ENCODE peak calls at places on chromosomes 13 and 19, in eight cellular contexts. One of them, this sample, is unnamed.

GRCh38 chr19:17376935-17377600 is at the start of gene PLVAP:
- DNase-seq in effector memory CD4-positive, alpha-beta T cell: no peak
- DNase-seq in hippocampal formation: no peak
- DNase-seq in mucosa of descending colon: no peak
- DNase-seq in GDM1: peak; percentile 15
- DNase-seq in activated naive CD8-positive, alpha-beta T cell treated with anti-CD3 and anti-CD28 coated beads, Interleukin-2, amount 50 U/mL, for 24 hours: no peak
- DNase-seq in posterior cingulate gyrus: no peak
- DNase-seq in T-helper 1 cell: no peak
- DNase-seq in this sample: no peak

GRCh38 chr19:30669329-30670010 is 297.3 kb downstream of the ZNF536 start:
- DNase-seq in effector memory CD4-positive, alpha-beta T cell: no peak
- DNase-seq in hippocampal formation: peak; percentile 16
- DNase-seq in mucosa of descending colon: peak; percentile 74
- DNase-seq in GDM1: no peak
- DNase-seq in activated naive CD8-positive, alpha-beta T cell treated with anti-CD3 and anti-CD28 coated beads, Interleukin-2, amount 50 U/mL, for 24 hours: peak; percentile 67
- DNase-seq in posterior cingulate gyrus: peak; percentile 86
- DNase-seq in T-helper 1 cell: peak; percentile 19
- DNase-seq in this sample: no peak

GRCh38 chr13:46389985-46390384 is 2.9 kb upstream of the RUBCNL start:
- DNase-seq in effector memory CD4-positive, alpha-beta T cell: no peak
- DNase-seq in hippocampal formation: peak; percentile 94
- DNase-seq in mucosa of descending colon: peak; percentile 65
- DNase-seq in GDM1: peak; percentile 42
- DNase-seq in activated naive CD8-positive, alpha-beta T cell treated with anti-CD3 and anti-CD28 coated beads, Interleukin-2, amount 50 U/mL, for 24 hours: peak; percentile 23
- DNase-seq in posterior cingulate gyrus: peak; percentile 66
- DNase-seq in T-helper 1 cell: no peak
- DNase-seq in this sample: no peak

GRCh38 chr13:41568143-41568989 is 111.0 kb downstream of the RGCC start:
- DNase-seq in effector memory CD4-positive, alpha-beta T cell: no peak
- DNase-seq in hippocampal formation: peak; percentile 57
- DNase-seq in mucosa of descending colon: no peak
- DNase-seq in GDM1: peak; percentile 35
- DNase-seq in activated naive CD8-positive, alpha-beta T cell treated with anti-CD3 and anti-CD28 coated beads, Interleukin-2, amount 50 U/mL, for 24 hours: no peak
- DNase-seq in posterior cingulate gyrus: no peak
- DNase-seq in T-helper 1 cell: no peak
- DNase-seq in this sample: no peak

GRCh38 chr13:42011601-42012401 is 36.6 kb upstream of the DGKH start:
- DNase-seq in effector memory CD4-positive, alpha-beta T cell: no peak
- DNase-seq in hippocampal formation: no peak
- DNase-seq in mucosa of descending colon: peak; percentile 30
- DNase-seq in GDM1: no peak
- DNase-seq in activated naive CD8-positive, alpha-beta T cell treated with anti-CD3 and anti-CD28 coated beads, Interleukin-2, amount 50 U/mL, for 24 hours: no peak
- DNase-seq in posterior cingulate gyrus: no peak
- DNase-seq in T-helper 1 cell: no peak
- DNase-seq in this sample: no peak

GRCh38 chr19:43527860-43528622 is 1.0 kb upstream of the ETHE1 start:
- DNase-seq in effector memory CD4-positive, alpha-beta T cell: no peak
- DNase-seq in hippocampal formation: no peak
- DNase-seq in mucosa of descending colon: peak; percentile 52
- DNase-seq in GDM1: no peak
- DNase-seq in activated naive CD8-positive, alpha-beta T cell treated with anti-CD3 and anti-CD28 coated beads, Interleukin-2, amount 50 U/mL, for 24 hours: no peak
- DNase-seq in posterior cingulate gyrus: no peak
- DNase-seq in T-helper 1 cell: no peak
- DNase-seq in this sample: no peak

GRCh38 chr13:50268500-50268899 is 253.3 kb downstream of the KCNRG start:
- DNase-seq in effector memory CD4-positive, alpha-beta T cell: no peak
- DNase-seq in hippocampal formation: no peak
- DNase-seq in mucosa of descending colon: no peak
- DNase-seq in GDM1: no peak
- DNase-seq in activated naive CD8-positive, alpha-beta T cell treated with anti-CD3 and anti-CD28 coated beads, Interleukin-2, amount 50 U/mL, for 24 hours: no peak
- DNase-seq in posterior cingulate gyrus: no peak
- DNase-seq in T-helper 1 cell: no peak
- DNase-seq in this sample: no peak

GRCh38 chr19:13975870-13976269 is 23.6 kb downstream of the DCAF15 start:
- DNase-seq in effector memory CD4-positive, alpha-beta T cell: no peak
- DNase-seq in hippocampal formation: no peak
- DNase-seq in mucosa of descending colon: no peak
- DNase-seq in GDM1: no peak
- DNase-seq in activated naive CD8-positive, alpha-beta T cell treated with anti-CD3 and anti-CD28 coated beads, Interleukin-2, amount 50 U/mL, for 24 hours: no peak
- DNase-seq in posterior cingulate gyrus: no peak
- DNase-seq in T-helper 1 cell: no peak
- DNase-seq in this sample: peak; percentile 9

GRCh38 chr19:6774821-6775707 is 2.6 kb downstream of the VAV1 start:
- DNase-seq in effector memory CD4-positive, alpha-beta T cell: no peak
- DNase-seq in hippocampal formation: no peak
- DNase-seq in mucosa of descending colon: no peak
- DNase-seq in GDM1: peak; percentile 10
- DNase-seq in activated naive CD8-positive, alpha-beta T cell treated with anti-CD3 and anti-CD28 coated beads, Interleukin-2, amount 50 U/mL, for 24 hours: no peak
- DNase-seq in posterior cingulate gyrus: no peak
- DNase-seq in T-helper 1 cell: no peak
- DNase-seq in this sample: no peak

GRCh38 chr13:24042710-24043440 is 117.6 kb upstream of the SPATA13 start:
- DNase-seq in effector memory CD4-positive, alpha-beta T cell: no peak
- DNase-seq in hippocampal formation: no peak
- DNase-seq in mucosa of descending colon: no peak
- DNase-seq in GDM1: no peak
- DNase-seq in activated naive CD8-positive, alpha-beta T cell treated with anti-CD3 and anti-CD28 coated beads, Interleukin-2, amount 50 U/mL, for 24 hours: no peak
- DNase-seq in posterior cingulate gyrus: no peak
- DNase-seq in T-helper 1 cell: no peak
- DNase-seq in this sample: no peak

GRCh38 chr19:1412995-1413889 is 5.9 kb downstream of the DAZAP1 start:
- DNase-seq in effector memory CD4-positive, alpha-beta T cell: no peak
- DNase-seq in hippocampal formation: no peak
- DNase-seq in mucosa of descending colon: no peak
- DNase-seq in GDM1: no peak
- DNase-seq in activated naive CD8-positive, alpha-beta T cell treated with anti-CD3 and anti-CD28 coated beads, Interleukin-2, amount 50 U/mL, for 24 hours: no peak
- DNase-seq in posterior cingulate gyrus: no peak
- DNase-seq in T-helper 1 cell: no peak
- DNase-seq in this sample: no peak

GRCh38 chr19:34305221-34306058 is 51.1 kb downstream of the GARRE1 start:
- DNase-seq in effector memory CD4-positive, alpha-beta T cell: no peak
- DNase-seq in hippocampal formation: no peak
- DNase-seq in mucosa of descending colon: no peak
- DNase-seq in GDM1: no peak
- DNase-seq in activated naive CD8-positive, alpha-beta T cell treated with anti-CD3 and anti-CD28 coated beads, Interleukin-2, amount 50 U/mL, for 24 hours: no peak
- DNase-seq in posterior cingulate gyrus: no peak
- DNase-seq in T-helper 1 cell: no peak
- DNase-seq in this sample: no peak

GRCh38 chr13:110625771-110626321 is 10.5 kb downstream of the NAXD start:
- DNase-seq in effector memory CD4-positive, alpha-beta T cell: no peak
- DNase-seq in hippocampal formation: no peak
- DNase-seq in mucosa of descending colon: peak; percentile 82
- DNase-seq in GDM1: no peak
- DNase-seq in activated naive CD8-positive, alpha-beta T cell treated with anti-CD3 and anti-CD28 coated beads, Interleukin-2, amount 50 U/mL, for 24 hours: no peak
- DNase-seq in posterior cingulate gyrus: no peak
- DNase-seq in T-helper 1 cell: no peak
- DNase-seq in this sample: no peak

GRCh38 chr13:89726690-89727435 is 1620.6 kb upstream of the MIR17HG start:
- DNase-seq in effector memory CD4-positive, alpha-beta T cell: no peak
- DNase-seq in hippocampal formation: no peak
- DNase-seq in mucosa of descending colon: no peak
- DNase-seq in GDM1: no peak
- DNase-seq in activated naive CD8-positive, alpha-beta T cell treated with anti-CD3 and anti-CD28 coated beads, Interleukin-2, amount 50 U/mL, for 24 hours: no peak
- DNase-seq in posterior cingulate gyrus: no peak
- DNase-seq in T-helper 1 cell: no peak
- DNase-seq in this sample: no peak

GRCh38 chr13:111166882-111167281 is 51.8 kb downstream of the ARHGEF7 start:
- DNase-seq in effector memory CD4-positive, alpha-beta T cell: no peak
- DNase-seq in hippocampal formation: no peak
- DNase-seq in mucosa of descending colon: no peak
- DNase-seq in GDM1: no peak
- DNase-seq in activated naive CD8-positive, alpha-beta T cell treated with anti-CD3 and anti-CD28 coated beads, Interleukin-2, amount 50 U/mL, for 24 hours: no peak
- DNase-seq in posterior cingulate gyrus: no peak
- DNase-seq in T-helper 1 cell: no peak
- DNase-seq in this sample: no peak

GRCh38 chr19:16268676-16269319 is 55.8 kb upstream of the KLF2 start:
- DNase-seq in effector memory CD4-positive, alpha-beta T cell: no peak
- DNase-seq in hippocampal formation: no peak
- DNase-seq in mucosa of descending colon: no peak
- DNase-seq in GDM1: no peak
- DNase-seq in activated naive CD8-positive, alpha-beta T cell treated with anti-CD3 and anti-CD28 coated beads, Interleukin-2, amount 50 U/mL, for 24 hours: peak; percentile 47
- DNase-seq in posterior cingulate gyrus: no peak
- DNase-seq in T-helper 1 cell: no peak
- DNase-seq in this sample: no peak

GRCh38 chr19:33674575-33675367 is 53.0 kb downstream of the CHST8 start:
- DNase-seq in effector memory CD4-positive, alpha-beta T cell: no peak
- DNase-seq in hippocampal formation: no peak
- DNase-seq in mucosa of descending colon: no peak
- DNase-seq in GDM1: no peak
- DNase-seq in activated naive CD8-positive, alpha-beta T cell treated with anti-CD3 and anti-CD28 coated beads, Interleukin-2, amount 50 U/mL, for 24 hours: no peak
- DNase-seq in posterior cingulate gyrus: no peak
- DNase-seq in T-helper 1 cell: no peak
- DNase-seq in this sample: no peak

GRCh38 chr13:33112745-33113144 is 96.5 kb downstream of the KL start:
- DNase-seq in effector memory CD4-positive, alpha-beta T cell: no peak
- DNase-seq in hippocampal formation: no peak
- DNase-seq in mucosa of descending colon: no peak
- DNase-seq in GDM1: no peak
- DNase-seq in activated naive CD8-positive, alpha-beta T cell treated with anti-CD3 and anti-CD28 coated beads, Interleukin-2, amount 50 U/mL, for 24 hours: no peak
- DNase-seq in posterior cingulate gyrus: no peak
- DNase-seq in T-helper 1 cell: no peak
- DNase-seq in this sample: no peak

GRCh38 chr13:114140131-114140908 is 7.9 kb upstream of the RASA3 start:
- DNase-seq in effector memory CD4-positive, alpha-beta T cell: no peak
- DNase-seq in hippocampal formation: no peak
- DNase-seq in mucosa of descending colon: peak; percentile 45
- DNase-seq in GDM1: no peak
- DNase-seq in activated naive CD8-positive, alpha-beta T cell treated with anti-CD3 and anti-CD28 coated beads, Interleukin-2, amount 50 U/mL, for 24 hours: no peak
- DNase-seq in posterior cingulate gyrus: no peak
- DNase-seq in T-helper 1 cell: no peak
- DNase-seq in this sample: no peak

GRCh38 chr13:30730526-30730925 is 4.8 kb upstream of the ALOX5AP start:
- DNase-seq in effector memory CD4-positive, alpha-beta T cell: no peak
- DNase-seq in hippocampal formation: no peak
- DNase-seq in mucosa of descending colon: no peak
- DNase-seq in GDM1: no peak
- DNase-seq in activated naive CD8-positive, alpha-beta T cell treated with anti-CD3 and anti-CD28 coated beads, Interleukin-2, amount 50 U/mL, for 24 hours: no peak
- DNase-seq in posterior cingulate gyrus: peak; percentile 48
- DNase-seq in T-helper 1 cell: no peak
- DNase-seq in this sample: no peak

GRCh38 chr13:50732712-50733111 is 110.8 kb downstream of the DLEU7 start:
- DNase-seq in effector memory CD4-positive, alpha-beta T cell: no peak
- DNase-seq in hippocampal formation: no peak
- DNase-seq in mucosa of descending colon: no peak
- DNase-seq in GDM1: no peak
- DNase-seq in activated naive CD8-positive, alpha-beta T cell treated with anti-CD3 and anti-CD28 coated beads, Interleukin-2, amount 50 U/mL, for 24 hours: no peak
- DNase-seq in posterior cingulate gyrus: no peak
- DNase-seq in T-helper 1 cell: no peak
- DNase-seq in this sample: no peak

GRCh38 chr13:105960326-105960725 is 575.1 kb downstream of the EFNB2 start:
- DNase-seq in effector memory CD4-positive, alpha-beta T cell: no peak
- DNase-seq in hippocampal formation: no peak
- DNase-seq in mucosa of descending colon: no peak
- DNase-seq in GDM1: no peak
- DNase-seq in activated naive CD8-positive, alpha-beta T cell treated with anti-CD3 and anti-CD28 coated beads, Interleukin-2, amount 50 U/mL, for 24 hours: no peak
- DNase-seq in posterior cingulate gyrus: no peak
- DNase-seq in T-helper 1 cell: no peak
- DNase-seq in this sample: peak; percentile 73

GRCh38 chr19:54299126-54299498 is 13.9 kb downstream of the LILRA5 start:
- DNase-seq in effector memory CD4-positive, alpha-beta T cell: no peak
- DNase-seq in hippocampal formation: no peak
- DNase-seq in mucosa of descending colon: no peak
- DNase-seq in GDM1: no peak
- DNase-seq in activated naive CD8-positive, alpha-beta T cell treated with anti-CD3 and anti-CD28 coated beads, Interleukin-2, amount 50 U/mL, for 24 hours: no peak
- DNase-seq in posterior cingulate gyrus: no peak
- DNase-seq in T-helper 1 cell: no peak
- DNase-seq in this sample: no peak

GRCh38 chr13:62626771-62627170 is 1211.1 kb upstream of the PCDH20 start:
- DNase-seq in effector memory CD4-positive, alpha-beta T cell: no peak
- DNase-seq in hippocampal formation: no peak
- DNase-seq in mucosa of descending colon: no peak
- DNase-seq in GDM1: no peak
- DNase-seq in activated naive CD8-positive, alpha-beta T cell treated with anti-CD3 and anti-CD28 coated beads, Interleukin-2, amount 50 U/mL, for 24 hours: no peak
- DNase-seq in posterior cingulate gyrus: no peak
- DNase-seq in T-helper 1 cell: no peak
- DNase-seq in this sample: no peak

GRCh38 chr19:47111081-47111589 is 2.4 kb downstream of the ZC3H4 start:
- DNase-seq in effector memory CD4-positive, alpha-beta T cell: no peak
- DNase-seq in hippocampal formation: peak; percentile 26
- DNase-seq in mucosa of descending colon: peak; percentile 49
- DNase-seq in GDM1: no peak
- DNase-seq in activated naive CD8-positive, alpha-beta T cell treated with anti-CD3 and anti-CD28 coated beads, Interleukin-2, amount 50 U/mL, for 24 hours: peak; percentile 64
- DNase-seq in posterior cingulate gyrus: peak; percentile 27
- DNase-seq in T-helper 1 cell: peak; percentile 36
- DNase-seq in this sample: no peak

GRCh38 chr13:73225983-73226382 is 167.2 kb downstream of the KLF5 start:
- DNase-seq in effector memory CD4-positive, alpha-beta T cell: no peak
- DNase-seq in hippocampal formation: no peak
- DNase-seq in mucosa of descending colon: no peak
- DNase-seq in GDM1: no peak
- DNase-seq in activated naive CD8-positive, alpha-beta T cell treated with anti-CD3 and anti-CD28 coated beads, Interleukin-2, amount 50 U/mL, for 24 hours: no peak
- DNase-seq in posterior cingulate gyrus: no peak
- DNase-seq in T-helper 1 cell: no peak
- DNase-seq in this sample: no peak

GRCh38 chr13:99067160-99067985 is 89.5 kb upstream of the DOCK9 start:
- DNase-seq in effector memory CD4-positive, alpha-beta T cell: no peak
- DNase-seq in hippocampal formation: no peak
- DNase-seq in mucosa of descending colon: peak; percentile 47
- DNase-seq in GDM1: no peak
- DNase-seq in activated naive CD8-positive, alpha-beta T cell treated with anti-CD3 and anti-CD28 coated beads, Interleukin-2, amount 50 U/mL, for 24 hours: no peak
- DNase-seq in posterior cingulate gyrus: no peak
- DNase-seq in T-helper 1 cell: no peak
- DNase-seq in this sample: no peak

GRCh38 chr19:5452594-5453565 is 2.3 kb upstream of the ZNRF4 start:
- DNase-seq in effector memory CD4-positive, alpha-beta T cell: no peak
- DNase-seq in hippocampal formation: no peak
- DNase-seq in mucosa of descending colon: no peak
- DNase-seq in GDM1: no peak
- DNase-seq in activated naive CD8-positive, alpha-beta T cell treated with anti-CD3 and anti-CD28 coated beads, Interleukin-2, amount 50 U/mL, for 24 hours: no peak
- DNase-seq in posterior cingulate gyrus: no peak
- DNase-seq in T-helper 1 cell: no peak
- DNase-seq in this sample: no peak

GRCh38 chr19:13459351-13459750 is 46.9 kb downstream of the CACNA1A start:
- DNase-seq in effector memory CD4-positive, alpha-beta T cell: no peak
- DNase-seq in hippocampal formation: peak; percentile 60
- DNase-seq in mucosa of descending colon: no peak
- DNase-seq in GDM1: no peak
- DNase-seq in activated naive CD8-positive, alpha-beta T cell treated with anti-CD3 and anti-CD28 coated beads, Interleukin-2, amount 50 U/mL, for 24 hours: no peak
- DNase-seq in posterior cingulate gyrus: peak; percentile 61
- DNase-seq in T-helper 1 cell: no peak
- DNase-seq in this sample: no peak